ENCODE peak calls at places on chromosomes 11 and 22, in nine cellular contexts. D is adrenal gland; U is esophagus squamous epithelium; N is ovary; R is sigmoid colon; C is A549; A is thoracic aorta; O is kidney; X is CD8-positive, alpha-beta T cell. E is an unnamed sample.

GRCh38 chr11:14073821-14074529 is 111.5 kb downstream of the SPON1 start:
- DNase-seq in D (peak; percentile 29), U (no peak), N (peak; percentile 27), R (peak; percentile 83), C (no peak), A (no peak), O (no peak), X (no peak), E (no peak)

GRCh38 chr22:24772493-24773220 is 1.9 kb downstream of the PIWIL3 start:
- DNase-seq in D (peak; percentile 31), U (no peak), N (no peak), R (no peak), C (peak; percentile 69), A (no peak), O (no peak), X (no peak), E (peak; percentile 15)

GRCh38 chr22:49616356-49617231 is 211.1 kb downstream of the BRD1 start:
- DNase-seq in D (no peak), U (no peak), N (no peak), R (no peak), C (no peak), A (no peak), O (peak; percentile 72), X (no peak), E (no peak)

GRCh38 chr11:7353100-7353499 is 101.4 kb downstream of the SYT9 start:
- DNase-seq in D (no peak), U (no peak), N (no peak), R (no peak), C (peak; percentile 43), A (no peak), O (peak; percentile 29), X (no peak), E (no peak)

GRCh38 chr11:57656936-57657289 is 649 bp upstream of the CLP1 start:
- DNase-seq in D (no peak), U (no peak), N (no peak), R (no peak), C (no peak), A (no peak), O (no peak), X (no peak), E (no peak)

GRCh38 chr22:49137216-49137840 is 690.3 kb downstream of the BRD1 start:
- DNase-seq in D (no peak), U (no peak), N (no peak), R (no peak), C (no peak), A (no peak), O (no peak), X (no peak), E (no peak)

GRCh38 chr11:6565325-6565724 is 38.1 kb downstream of the RRP8 start:
- DNase-seq in D (no peak), U (no peak), N (no peak), R (no peak), C (no peak), A (no peak), O (no peak), X (no peak), E (no peak)

GRCh38 chr11:128532016-128532570 is 55.3 kb downstream of the ETS1 start:
- DNase-seq in D (no peak), U (no peak), N (no peak), R (no peak), C (no peak), A (no peak), O (no peak), X (no peak), E (no peak)

GRCh38 chr22:50118557-50119168 is 28.9 kb downstream of the MOV10L1 start:
- DNase-seq in D (peak; percentile 72), U (no peak), N (peak; percentile 82), R (peak; percentile 76), C (peak; percentile 62), A (no peak), O (no peak), X (no peak), E (peak; percentile 57)

GRCh38 chr11:129973809-129974208 is 28.8 kb downstream of the PRDM10 start:
- DNase-seq in D (no peak), U (no peak), N (no peak), R (no peak), C (no peak), A (no peak), O (peak; percentile 87), X (no peak), E (no peak)

GRCh38 chr11:86765146-86765663 is 35.1 kb upstream of the PRSS23 start:
- DNase-seq in D (no peak), U (no peak), N (no peak), R (no peak), C (no peak), A (no peak), O (no peak), X (no peak), E (no peak)

GRCh38 chr22:31753005-31753633 is 700 bp upstream of the DEPDC5 start:
- DNase-seq in D (peak; percentile 67), U (peak; percentile 64), N (peak; percentile 39), R (peak; percentile 70), C (peak; percentile 5), A (no peak), O (peak; percentile 78), X (peak; percentile 53), E (peak; percentile 61)

GRCh38 chr22:28075260-28075981 is 156.4 kb upstream of the PITPNB start:
- DNase-seq in D (peak; percentile 86), U (no peak), N (peak; percentile 39), R (peak; percentile 71), C (peak; percentile 38), A (no peak), O (no peak), X (no peak), E (peak; percentile 32)

GRCh38 chr11:36361901-36362391 is 65.9 kb downstream of the PRR5L start:
- DNase-seq in D (no peak), U (no peak), N (peak; percentile 43), R (no peak), C (peak; percentile 65), A (no peak), O (peak; percentile 71), X (no peak), E (peak; percentile 92)

GRCh38 chr22:39177791-39178190 is 25.3 kb upstream of the CBX7 start:
- DNase-seq in D (no peak), U (no peak), N (no peak), R (no peak), C (no peak), A (no peak), O (no peak), X (no peak), E (no peak)

GRCh38 chr11:88300888-88301477 is 36.6 kb downstream of the CTSC start:
- DNase-seq in D (no peak), U (no peak), N (no peak), R (no peak), C (no peak), A (no peak), O (no peak), X (no peak), E (no peak)
- H3K4me3 ChIP-seq in D (no peak overlapping the region), U (no peak overlapping the region), N (no peak overlapping the region), R (no peak overlapping the region), C (no peak overlapping the region), A (no peak overlapping the region), O (no peak overlapping the region), X (no peak overlapping the region), E (no peak overlapping the region)

DNA sequence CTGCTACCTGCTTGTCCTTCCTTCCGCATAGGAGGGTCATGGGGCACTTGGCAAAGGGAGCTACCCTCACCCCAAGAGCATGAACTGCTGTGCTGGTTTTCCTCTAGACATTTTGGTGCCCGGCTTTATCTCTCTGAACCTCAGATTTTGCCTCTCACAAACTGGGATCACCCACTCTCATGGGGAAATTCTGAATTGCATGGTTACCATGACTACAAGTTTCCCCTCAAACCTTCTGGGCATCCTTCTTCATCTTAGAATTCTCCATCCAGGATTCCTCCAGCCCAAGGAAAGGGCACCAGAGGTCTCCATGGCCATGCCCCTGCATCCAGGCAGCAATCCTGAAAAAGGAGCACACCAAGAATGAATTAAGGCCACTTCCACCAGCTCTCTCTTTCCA is 180.1 kb upstream of the NECTIN1 start:
- DNase-seq in D (no peak), U (no peak), N (no peak), R (no peak), C (no peak), A (no peak), O (no peak), X (no peak), E (no peak)
- H3K27ac ChIP-seq in D (no peak overlapping the region), U (no peak overlapping the region), N (no peak overlapping the region), R (no peak overlapping the region), C (no peak overlapping the region), A (no peak overlapping the region), O (no peak overlapping the region), X (no peak overlapping the region), E (no peak overlapping the region)

DNA sequence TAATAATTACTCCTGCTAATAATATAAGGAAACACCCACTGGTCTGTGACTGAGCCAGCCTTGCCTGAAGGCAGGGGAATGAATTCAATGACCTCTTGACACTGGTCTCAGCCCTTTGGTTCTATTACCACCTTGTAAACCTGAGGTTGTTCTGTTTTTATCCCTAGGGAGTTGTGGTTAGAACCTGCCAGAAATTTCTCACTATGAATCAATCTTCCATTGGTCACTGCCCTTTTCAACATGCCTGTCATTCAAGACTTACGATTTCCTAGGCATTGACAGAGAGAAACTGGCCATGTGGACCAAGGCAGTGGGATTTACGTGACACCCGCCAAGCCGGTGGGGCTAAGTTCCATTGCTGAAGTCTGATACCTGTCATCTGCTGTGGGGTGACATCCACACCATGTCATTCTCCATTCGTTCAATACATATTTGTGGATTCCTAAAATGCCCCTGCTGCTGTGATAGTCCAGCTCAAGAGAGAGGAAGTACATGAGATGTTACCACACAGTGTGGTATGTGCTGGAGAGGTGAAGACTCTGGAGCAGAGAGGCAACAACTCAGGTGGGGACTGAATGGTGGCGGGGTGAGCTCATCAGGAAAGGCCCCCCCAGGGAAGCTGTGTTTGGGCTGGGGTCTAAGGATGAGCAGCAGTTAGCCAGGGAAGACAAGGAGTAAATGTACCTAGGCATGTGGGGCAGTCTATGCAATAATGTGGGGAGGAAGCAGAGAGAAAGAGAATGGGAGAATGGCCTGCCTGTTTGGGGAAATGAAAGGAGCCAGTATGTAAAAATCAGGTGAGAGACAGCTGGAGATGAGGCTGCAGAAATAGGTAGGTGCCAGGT is 15.2 kb upstream of the EHF start:
- DNase-seq in D (no peak), U (no peak), N (no peak), R (no peak), C (no peak), A (no peak), O (no peak), X (no peak), E (no peak)
- H3K4me1 ChIP-seq in D (peaks cover 18% of the 10 kb centered on the region), U (peaks cover 17% of the 10 kb centered on the region), N (no peaks in the 10 kb centered on the region), R (no peaks in the 10 kb centered on the region), C (peaks cover 76% of the 10 kb centered on the region), A (no peaks in the 10 kb centered on the region), O (peaks cover 16% of the 10 kb centered on the region), X (no peaks in the 10 kb centered on the region), E (peaks cover 7% of the 10 kb centered on the region)

DNA sequence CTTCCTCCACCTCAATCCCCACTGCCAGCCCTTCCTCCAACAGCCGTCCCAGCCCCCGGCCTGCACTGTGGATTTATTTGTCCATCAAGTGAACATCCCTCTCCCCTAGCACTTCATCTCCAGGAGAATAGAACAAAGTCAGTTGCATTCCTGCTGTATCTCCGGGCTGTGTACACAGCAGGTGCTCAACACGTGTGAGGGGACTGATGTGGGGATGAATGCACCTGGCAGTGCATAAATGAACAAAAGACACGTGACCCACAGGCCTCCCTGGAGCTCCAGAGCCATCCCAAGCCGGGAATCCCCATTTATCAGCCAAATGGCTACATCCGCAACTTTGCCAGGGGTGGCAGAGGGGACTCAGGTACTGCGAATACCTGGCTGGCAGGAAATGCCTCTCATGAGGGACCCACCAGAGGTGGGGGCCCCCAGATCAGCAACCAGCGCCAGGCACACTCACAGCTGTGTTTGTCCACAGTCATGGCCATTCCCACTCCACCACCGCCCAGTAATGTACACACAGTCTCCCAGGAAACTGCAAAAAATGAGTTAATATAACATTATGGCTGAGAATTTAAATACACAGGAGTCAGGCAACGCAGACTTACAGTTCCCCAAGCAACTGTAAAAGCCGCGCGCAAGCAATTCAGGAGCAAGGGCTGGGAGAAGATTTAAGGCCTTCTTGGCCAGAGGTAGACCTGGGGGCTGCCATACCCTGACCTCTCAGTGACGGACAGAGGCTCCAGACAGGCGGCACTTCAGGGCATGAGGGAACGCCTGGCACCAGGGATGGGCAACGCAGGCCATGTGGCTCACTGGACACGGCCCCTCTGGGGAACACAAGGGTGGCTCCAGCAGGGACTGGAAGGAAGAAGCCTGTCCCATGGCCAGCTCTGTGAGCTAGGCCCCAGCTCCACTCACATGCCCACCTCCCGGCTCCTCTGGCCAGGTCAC is 50.3 kb upstream of the TCF20 start:
- DNase-seq in D (no peak), U (no peak), N (no peak), R (no peak), C (no peak), A (no peak), O (no peak), X (no peak), E (no peak)
- H3K4me3 ChIP-seq in D (no peak overlapping the region), U (no peak overlapping the region), N (no peak overlapping the region), R (no peak overlapping the region), C (no peak overlapping the region), A (no peak overlapping the region), O (no peak overlapping the region), X (no peak overlapping the region), E (no peak overlapping the region)